ENCODE peak calls at places on chromosomes 1 and 21, in ten cellular contexts. G is astrocyte of the spinal cord, N is choroid plexus epithelial cell, Z is astrocyte, T is astrocyte of the cerebellum, E is psoas muscle, A is GM20000, W is left lung, H is IMR-90, Q is transverse colon. K is an unnamed sample.

GRCh38 chr21:39885119-39885848 is 18.0 kb downstream of the PCP4 start:
- DNase-seq in Q (peak; percentile 24), A (no peak), E (no peak), N (no peak), T (peak; percentile 36), W (no peak), H (no peak), Z (peak; percentile 2), G (peak; percentile 28), K (no peak)

GRCh38 chr1:38815903-38816627 is 43.5 kb downstream of the RRAGC start:
- DNase-seq in A (peak; percentile 82), E (no peak), Z (no peak), H (no peak), T (no peak), W (no peak), Q (peak; percentile 20), N (no peak), G (no peak), K (no peak)

GRCh38 chr1:15172405-15173259 is 19.1 kb downstream of the TMEM51 start:
- DNase-seq in Q (no peak), H (peak; percentile 51), Z (no peak), N (peak; percentile 52), E (no peak), T (no peak), G (no peak), A (no peak), W (no peak), K (no peak)

GRCh38 chr1:29474845-29475244 is 238.5 kb downstream of the PTPRU start:
- DNase-seq in G (no peak), E (no peak), N (no peak), Q (no peak), H (no peak), T (no peak), W (no peak), A (no peak), Z (no peak), K (no peak)

GRCh38 chr1:151837841-151838490 is 1.7 kb downstream of the C2CD4D start:
- DNase-seq in E (peak; percentile 57), Q (no peak), H (peak; percentile 10), N (no peak), Z (no peak), G (no peak), A (peak; percentile 84), W (no peak), T (no peak), K (no peak)

GRCh38 chr1:19828546-19828945 is 13.5 kb upstream of the RNF186 start:
- DNase-seq in N (peak; percentile 23), E (no peak), Q (no peak), Z (no peak), H (peak; percentile 40), A (no peak), G (no peak), T (no peak), W (no peak), K (no peak)

GRCh38 chr1:149844650-149845255 is 54.6 kb upstream of the BOLA1 start:
- DNase-seq in A (no peak), H (no peak), G (no peak), N (no peak), T (no peak), Q (no peak), E (no peak), Z (no peak), W (no peak), K (no peak)

GRCh38 chr1:153626929-153627796 is at the start of gene S100A13:
- DNase-seq in T (peak; percentile 93), G (peak; percentile 96), E (peak; percentile 92), W (peak; percentile 82), N (peak; percentile 98), Z (peak; percentile 92), H (peak; percentile 96), Q (peak; percentile 71), A (peak; percentile 67), K (peak; percentile 97)

GRCh38 chr21:42840411-42841155 is 38.8 kb downstream of the WDR4 start:
- DNase-seq in W (no peak), T (no peak), H (no peak), Q (no peak), A (no peak), G (no peak), Z (no peak), N (no peak), E (no peak), K (no peak)

GRCh38 chr1:31434101-31434871 is 21.3 kb downstream of the SERINC2 start:
- DNase-seq in A (no peak), T (no peak), Q (no peak), E (no peak), W (no peak), N (no peak), G (no peak), Z (no peak), H (no peak), K (no peak)

GRCh38 chr1:15249032-15249601 is 2.1 kb downstream of the FHAD1 start:
- DNase-seq in N (no peak), E (no peak), A (peak; percentile 52), W (no peak), G (no peak), T (no peak), H (peak; percentile 4), Q (no peak), Z (peak; percentile 29), K (no peak)

DNA sequence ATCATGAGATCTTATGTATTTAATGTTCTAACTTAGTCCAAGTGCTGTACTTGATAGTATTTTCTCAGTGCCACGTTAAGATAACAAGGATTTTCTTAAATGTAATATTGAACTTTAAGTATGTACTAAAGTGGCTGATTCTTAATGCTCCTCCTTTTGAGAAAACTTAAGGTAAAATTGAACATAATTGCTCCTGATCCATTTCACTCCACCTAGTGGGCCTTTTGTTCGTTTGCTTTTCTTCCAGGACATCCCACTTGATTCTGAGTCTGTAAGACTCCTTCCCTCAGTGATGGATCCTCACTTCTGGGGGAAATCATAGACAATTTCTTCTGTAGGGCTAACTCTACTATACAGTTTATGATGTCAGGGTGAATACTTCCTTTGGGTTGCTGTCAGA is 173.1 kb downstream of the LMO4 start:
- DNase-seq in A (no peak), G (no peak), Q (no peak), Z (no peak), E (no peak), T (no peak), N (peak; percentile 48), W (no peak), H (peak; percentile 8), K (no peak)
- TF ChIP-seq CTCF in A (no peak), G (peak; percentile 19), Q (no peak), Z (peak; percentile 20), E (no peak), T (peak; percentile 39), N (peak; percentile 46), W (no peak), H (no peak), K (no peak)

GRCh38 chr1:6794164-6794563 is 8.9 kb downstream of the CAMTA1 start:
- DNase-seq in N (peak; percentile 78), E (no peak), A (peak; percentile 29), W (no peak), H (peak; percentile 74), Q (no peak), Z (no peak), G (peak; percentile 74), T (peak; percentile 62), K (peak; percentile 65)
- TF ChIP-seq CTCF in N (peak; percentile 42), E (peak; percentile 53), A (no peak), W (peak; percentile 32), H (peak; percentile 65), Q (peak; percentile 50), Z (peak; percentile 47), G (peak; percentile 37), T (no peak), K (peak; percentile 80)

GRCh38 chr1:111516008-111516535 is 12.6 kb upstream of the ADORA3 start:
- DNase-seq in Z (peak; percentile 71), W (no peak), G (peak; percentile 51), H (peak; percentile 82), E (peak; percentile 58), Q (peak; percentile 37), N (peak; percentile 68), T (no peak), A (peak; percentile 68), K (peak; percentile 53)
- TF ChIP-seq CTCF in Z (peak; percentile 30), W (no peak), G (peak; percentile 29), H (peak; percentile 33), E (peak; percentile 14), Q (no peak), N (peak; percentile 52), T (peak; percentile 28), A (peak; percentile 21), K (peak; percentile 79)

GRCh38 chr1:184596950-184597651 is 157.6 kb downstream of the EDEM3 start:
- DNase-seq in T (no peak), E (no peak), Z (no peak), G (no peak), A (no peak), W (no peak), H (no peak), Q (no peak), N (no peak), K (no peak)
- TF ChIP-seq CTCF in T (peak; percentile 8), E (no peak), Z (no peak), G (no peak), A (no peak), W (no peak), H (no peak), Q (no peak), N (peak; percentile 26), K (peak; percentile 32)

GRCh38 chr1:157431751-157432150 is 120.6 kb downstream of the FCRL5 start:
- DNase-seq in T (peak; percentile 6), H (peak; percentile 5), W (no peak), E (no peak), Q (no peak), Z (no peak), G (peak; percentile 69), A (no peak), N (peak; percentile 9), K (peak; percentile 12)
- TF ChIP-seq CTCF in T (no peak), H (no peak), W (no peak), E (no peak), Q (no peak), Z (no peak), G (no peak), A (no peak), N (no peak), K (no peak)

DNA sequence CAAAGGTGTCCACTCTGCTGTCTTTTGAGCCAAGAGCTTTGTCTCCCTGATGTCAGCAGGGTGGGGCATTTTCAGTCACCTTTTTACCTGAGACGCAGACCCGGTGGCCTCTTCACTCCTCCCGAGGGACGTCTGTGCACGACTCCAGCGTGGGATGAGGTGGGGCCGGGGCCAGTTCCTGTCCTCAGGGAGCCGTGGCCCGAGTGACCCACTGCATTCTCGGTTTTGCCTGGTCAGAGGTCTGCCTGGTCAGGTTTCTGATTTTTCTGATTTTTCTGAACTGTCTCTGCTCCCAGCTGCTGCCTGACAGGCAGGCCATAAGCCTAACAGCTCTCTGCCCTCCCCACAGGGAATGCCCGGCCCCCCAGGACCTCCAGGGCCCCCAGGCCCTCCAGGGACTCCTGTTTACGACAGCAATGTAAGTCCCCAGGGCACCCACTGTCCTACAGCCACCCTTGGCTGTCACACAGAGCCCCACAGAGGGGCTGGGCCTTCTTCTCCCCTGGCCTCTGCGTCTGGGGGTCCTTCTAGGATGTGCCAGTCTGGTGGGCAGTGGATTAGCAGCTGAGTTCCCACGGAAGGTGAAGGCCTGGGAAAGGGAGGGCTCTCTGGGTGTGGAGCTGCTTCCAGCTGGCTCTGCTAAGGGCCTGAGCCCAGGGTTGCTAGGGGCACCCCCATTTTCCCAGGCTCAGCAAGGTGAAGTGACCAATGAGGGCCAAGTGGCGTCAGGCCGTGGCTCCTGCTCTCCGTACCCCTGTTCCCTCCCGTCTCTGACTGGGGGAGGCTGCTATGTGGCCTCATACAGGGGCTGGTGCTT is 45.9 kb downstream of the SLC19A1 start:
- DNase-seq in W (no peak), H (no peak), G (no peak), E (peak; percentile 42), T (no peak), A (no peak), Z (no peak), N (no peak), Q (no peak), K (no peak)
- TF ChIP-seq CTCF in W (no peak), H (no peak), G (no peak), E (no peak), T (no peak), A (no peak), Z (no peak), N (no peak), Q (no peak), K (no peak)

K was measured in HFFc6.